ENCODE peak calls at places on chromosomes 6 and 20, in six cellular contexts. One of them, this sample, is unnamed.

GRCh38 chr6:157715766-157716171 is 107.3 kb upstream of the SNX9 start:
- DNase-seq in SK-N-SH: no peak
- DNase-seq in GM23338: no peak
- DNase-seq in ovary: peak
- DNase-seq in right atrium auricular region: peak
- DNase-seq in AG04450: peak
- DNase-seq in this sample: peak

GRCh38 chr6:36042618-36043260 is 15.1 kb downstream of the MAPK14 start:
- DNase-seq in SK-N-SH: no peak
- DNase-seq in GM23338: no peak
- DNase-seq in ovary: no peak
- DNase-seq in right atrium auricular region: no peak
- DNase-seq in AG04450: no peak
- DNase-seq in this sample: no peak

GRCh38 chr6:140043762-140044378 is 669.4 kb upstream of the CITED2 start:
- DNase-seq in SK-N-SH: no peak
- DNase-seq in GM23338: no peak
- DNase-seq in ovary: no peak
- DNase-seq in right atrium auricular region: no peak
- DNase-seq in AG04450: no peak
- DNase-seq in this sample: peak

GRCh38 chr20:13771853-13772453 is 12.8 kb downstream of the ESF1 start:
- DNase-seq in SK-N-SH: peak
- DNase-seq in GM23338: peak
- DNase-seq in ovary: no peak
- DNase-seq in right atrium auricular region: no peak
- DNase-seq in AG04450: no peak
- DNase-seq in this sample: peak

GRCh38 chr6:13098808-13099570 is 229.3 kb downstream of the TBC1D7 start:
- DNase-seq in SK-N-SH: no peak
- DNase-seq in GM23338: no peak
- DNase-seq in ovary: no peak
- DNase-seq in right atrium auricular region: no peak
- DNase-seq in AG04450: no peak
- DNase-seq in this sample: no peak

GRCh38 chr20:56171087-56172012 is 77.2 kb upstream of the MC3R start:
- DNase-seq in SK-N-SH: peak
- DNase-seq in GM23338: no peak
- DNase-seq in ovary: peak
- DNase-seq in right atrium auricular region: no peak
- DNase-seq in AG04450: no peak
- DNase-seq in this sample: no peak

GRCh38 chr6:82910818-82911217 is 154.8 kb downstream of the UBE3D start:
- DNase-seq in SK-N-SH: no peak
- DNase-seq in GM23338: no peak
- DNase-seq in ovary: no peak
- DNase-seq in right atrium auricular region: no peak
- DNase-seq in AG04450: no peak
- DNase-seq in this sample: no peak

GRCh38 chr20:10492065-10492464 is 57.0 kb downstream of the SLX4IP start:
- DNase-seq in SK-N-SH: no peak
- DNase-seq in GM23338: no peak
- DNase-seq in ovary: no peak
- DNase-seq in right atrium auricular region: no peak
- DNase-seq in AG04450: no peak
- DNase-seq in this sample: peak

GRCh38 chr20:61373956-61374545 is 122.0 kb downstream of the CDH4 start:
- DNase-seq in SK-N-SH: no peak
- DNase-seq in GM23338: no peak
- DNase-seq in ovary: no peak
- DNase-seq in right atrium auricular region: no peak
- DNase-seq in AG04450: no peak
- DNase-seq in this sample: no peak

GRCh38 chr6:151154418-151154817 is 85.3 kb upstream of the AKAP12 start:
- DNase-seq in SK-N-SH: peak
- DNase-seq in GM23338: no peak
- DNase-seq in ovary: peak
- DNase-seq in right atrium auricular region: no peak
- DNase-seq in AG04450: no peak
- DNase-seq in this sample: peak

GRCh38 chr6:164085552-164086325 is 671.2 kb downstream of the QKI start:
- DNase-seq in SK-N-SH: no peak
- DNase-seq in GM23338: peak
- DNase-seq in ovary: no peak
- DNase-seq in right atrium auricular region: peak
- DNase-seq in AG04450: no peak
- DNase-seq in this sample: peak

GRCh38 chr6:135423649-135424128 is 73.9 kb downstream of the AHI1 start:
- DNase-seq in SK-N-SH: peak
- DNase-seq in GM23338: peak
- DNase-seq in ovary: no peak
- DNase-seq in right atrium auricular region: no peak
- DNase-seq in AG04450: peak
- DNase-seq in this sample: peak

GRCh38 chr6:1764584-1764983 is 154.9 kb downstream of the FOXC1 start:
- DNase-seq in SK-N-SH: no peak
- DNase-seq in GM23338: no peak
- DNase-seq in ovary: no peak
- DNase-seq in right atrium auricular region: no peak
- DNase-seq in AG04450: no peak
- DNase-seq in this sample: no peak

GRCh38 chr6:107871981-107872380 is 47.9 kb upstream of the SCML4 start:
- DNase-seq in SK-N-SH: no peak
- DNase-seq in GM23338: no peak
- DNase-seq in ovary: no peak
- DNase-seq in right atrium auricular region: no peak
- DNase-seq in AG04450: no peak
- DNase-seq in this sample: no peak

GRCh38 chr6:10409766-10410209 is 5.1 kb downstream of the TFAP2A start:
- DNase-seq in SK-N-SH: no peak
- DNase-seq in GM23338: peak
- DNase-seq in ovary: no peak
- DNase-seq in right atrium auricular region: no peak
- DNase-seq in AG04450: no peak
- DNase-seq in this sample: no peak

GRCh38 chr6:10411131-10411914 is 3.6 kb downstream of the TFAP2A start:
- DNase-seq in SK-N-SH: no peak
- DNase-seq in GM23338: peak
- DNase-seq in ovary: no peak
- DNase-seq in right atrium auricular region: no peak
- DNase-seq in AG04450: no peak
- DNase-seq in this sample: no peak

GRCh38 chr6:10411915-10412164 is 3.0 kb downstream of the TFAP2A start:
- DNase-seq in SK-N-SH: no peak
- DNase-seq in GM23338: no peak
- DNase-seq in ovary: no peak
- DNase-seq in right atrium auricular region: no peak
- DNase-seq in AG04450: no peak
- DNase-seq in this sample: no peak

GRCh38 chr6:10409160-10409765 is 5.6 kb downstream of the TFAP2A start:
- DNase-seq in SK-N-SH: no peak
- DNase-seq in GM23338: no peak
- DNase-seq in ovary: no peak
- DNase-seq in right atrium auricular region: no peak
- DNase-seq in AG04450: no peak
- DNase-seq in this sample: no peak

DNA sequence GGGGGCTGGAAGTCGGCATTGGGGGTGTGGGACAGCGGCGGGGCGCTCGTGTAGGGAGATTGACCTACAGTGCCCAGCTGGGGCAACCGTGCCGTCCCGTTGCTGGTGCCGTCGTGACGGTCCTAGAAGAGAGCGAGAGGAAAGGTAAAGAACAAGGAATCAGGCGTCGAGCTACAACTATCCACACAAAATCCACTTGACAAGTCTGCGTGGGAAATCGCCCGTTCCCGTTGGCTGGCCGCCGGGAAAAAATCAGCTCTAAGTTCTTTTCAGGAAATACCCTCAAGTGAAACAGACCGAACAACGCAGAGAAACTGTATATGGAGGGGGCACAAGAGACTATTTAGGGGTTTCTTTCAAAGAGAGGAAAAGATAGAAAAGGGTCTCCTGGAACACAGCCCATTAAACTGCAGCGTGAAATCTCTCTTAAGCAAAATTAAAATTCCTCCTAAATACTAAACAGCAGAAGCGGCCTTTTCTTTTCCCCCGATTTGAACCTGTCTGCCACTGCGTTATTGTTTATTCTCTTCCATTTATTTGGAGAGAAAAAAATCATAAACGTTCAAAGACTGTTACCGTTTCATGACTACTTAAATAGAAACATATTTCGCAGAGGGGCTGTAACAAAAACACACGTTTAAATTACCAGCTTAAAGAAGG is 4.5 kb downstream of the TFAP2A start:
- DNase-seq in SK-N-SH: no peak
- DNase-seq in GM23338: peak
- DNase-seq in ovary: no peak
- DNase-seq in right atrium auricular region: no peak
- DNase-seq in AG04450: no peak
- DNase-seq in this sample: no peak
- TF ChIP-seq CTCF in SK-N-SH: no peak
- TF ChIP-seq CTCF in GM23338: no peak
- TF ChIP-seq CTCF in ovary: no peak
- TF ChIP-seq CTCF in right atrium auricular region: no peak
- TF ChIP-seq CTCF in AG04450: no peak
- TF ChIP-seq CTCF in this sample: no peak

DNA sequence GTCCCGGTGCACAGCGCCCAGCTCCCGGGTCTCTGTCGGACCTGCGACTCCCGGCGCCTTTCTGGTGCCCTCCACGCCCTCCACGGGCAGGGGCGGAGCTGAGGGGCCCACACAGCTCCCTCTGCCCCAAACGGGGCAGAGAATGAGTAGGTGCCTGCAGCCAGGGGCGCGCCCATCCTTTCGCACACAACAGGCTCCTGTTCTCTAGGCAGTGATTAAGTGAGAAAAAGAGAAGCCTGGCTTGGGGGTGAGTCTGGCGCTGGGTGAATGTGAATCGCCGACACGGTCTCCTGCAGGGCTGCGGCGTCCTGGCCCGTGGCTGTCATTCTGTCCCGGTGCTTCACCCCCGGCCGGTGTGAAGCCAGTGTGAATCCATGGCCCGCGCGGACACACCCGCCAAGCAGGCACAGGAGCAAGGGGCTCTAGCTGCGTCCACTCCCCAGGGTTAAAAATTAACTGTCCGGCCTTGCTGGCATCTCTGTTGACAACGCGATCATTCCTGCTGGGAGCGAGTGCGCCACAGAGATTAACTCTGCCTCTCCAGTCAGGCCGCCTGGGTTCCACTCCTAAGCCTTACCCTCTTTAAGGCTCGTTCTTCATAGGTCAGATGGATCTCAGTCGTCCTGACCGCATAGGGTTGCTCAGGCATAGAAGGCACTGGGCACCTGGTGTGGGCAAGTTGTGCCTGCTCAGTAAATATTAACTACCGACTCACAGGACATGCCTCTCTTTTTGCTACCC is 88.8 kb downstream of the PCSK2 start:
- DNase-seq in SK-N-SH: no peak
- DNase-seq in GM23338: peak
- DNase-seq in ovary: no peak
- DNase-seq in right atrium auricular region: no peak
- DNase-seq in AG04450: no peak
- DNase-seq in this sample: no peak
- H3K4me3 ChIP-seq in SK-N-SH: no peak
- H3K4me3 ChIP-seq in GM23338: no peak
- H3K4me3 ChIP-seq in ovary: no peak
- H3K4me3 ChIP-seq in right atrium auricular region: no peak
- H3K4me3 ChIP-seq in AG04450: no peak
- H3K4me3 ChIP-seq in this sample: no peak

DNA sequence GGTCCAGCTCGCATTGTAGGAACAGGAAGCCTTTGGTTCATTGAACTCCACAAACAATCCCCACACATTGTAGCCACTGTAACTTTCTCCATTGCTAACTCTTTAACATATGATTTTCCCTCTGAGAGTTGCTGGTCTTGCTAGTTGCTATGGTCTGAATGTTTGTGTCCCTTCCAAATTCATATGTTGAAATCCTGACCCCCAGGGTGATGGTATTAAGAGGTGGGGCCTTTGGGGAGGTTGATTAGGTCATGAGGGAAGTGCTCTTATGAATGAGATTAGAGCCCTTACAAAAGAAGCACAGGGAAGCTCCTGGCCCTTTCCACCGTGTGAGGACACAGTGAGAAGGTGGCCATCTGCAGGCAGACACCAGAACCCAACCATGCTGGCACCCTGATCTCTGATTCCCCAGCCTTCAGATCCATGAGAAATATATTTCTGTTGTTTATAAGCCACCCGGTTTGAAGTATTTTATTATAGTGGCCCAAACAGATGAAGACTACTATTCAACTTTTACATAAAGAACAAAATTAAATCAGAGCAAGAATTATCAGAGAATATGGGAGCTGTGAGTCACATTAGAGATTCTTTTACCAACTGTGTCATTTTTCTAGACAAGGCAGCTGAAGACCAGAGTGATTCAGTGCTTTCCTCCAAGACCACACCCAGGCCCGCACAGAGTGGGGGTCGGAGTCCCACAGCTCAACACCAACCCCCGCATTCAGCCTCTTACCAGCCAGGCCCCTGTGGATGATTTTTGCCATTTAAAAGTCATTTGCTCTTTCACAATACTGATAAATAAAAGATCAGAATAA is 143.0 kb downstream of the SAMD5 start:
- DNase-seq in SK-N-SH: no peak
- DNase-seq in GM23338: peak
- DNase-seq in ovary: no peak
- DNase-seq in right atrium auricular region: peak
- DNase-seq in AG04450: no peak
- DNase-seq in this sample: no peak
- TF ChIP-seq CTCF in SK-N-SH: no peak
- TF ChIP-seq CTCF in GM23338: peak
- TF ChIP-seq CTCF in ovary: no peak
- TF ChIP-seq CTCF in right atrium auricular region: peak
- TF ChIP-seq CTCF in AG04450: peak
- TF ChIP-seq CTCF in this sample: peak

GRCh38 chr6:42820509-42821340 is 38.9 kb downstream of the BICRAL start:
- DNase-seq in SK-N-SH: peak
- DNase-seq in GM23338: peak
- DNase-seq in ovary: no peak
- DNase-seq in right atrium auricular region: peak
- DNase-seq in AG04450: no peak
- DNase-seq in this sample: no peak
- H3K4me3 ChIP-seq in SK-N-SH: no peak
- H3K4me3 ChIP-seq in GM23338: no peak
- H3K4me3 ChIP-seq in ovary: no peak
- H3K4me3 ChIP-seq in right atrium auricular region: peak
- H3K4me3 ChIP-seq in AG04450: no peak
- H3K4me3 ChIP-seq in this sample: no peak

GRCh38 chr20:46648903-46649649 is 2.2 kb downstream of the SLC13A3 start:
- DNase-seq in SK-N-SH: no peak
- DNase-seq in GM23338: peak
- DNase-seq in ovary: no peak
- DNase-seq in right atrium auricular region: no peak
- DNase-seq in AG04450: no peak
- DNase-seq in this sample: no peak
- TF ChIP-seq CTCF in SK-N-SH: no peak
- TF ChIP-seq CTCF in GM23338: no peak
- TF ChIP-seq CTCF in ovary: no peak
- TF ChIP-seq CTCF in right atrium auricular region: no peak
- TF ChIP-seq CTCF in AG04450: no peak
- TF ChIP-seq CTCF in this sample: no peak

DNA sequence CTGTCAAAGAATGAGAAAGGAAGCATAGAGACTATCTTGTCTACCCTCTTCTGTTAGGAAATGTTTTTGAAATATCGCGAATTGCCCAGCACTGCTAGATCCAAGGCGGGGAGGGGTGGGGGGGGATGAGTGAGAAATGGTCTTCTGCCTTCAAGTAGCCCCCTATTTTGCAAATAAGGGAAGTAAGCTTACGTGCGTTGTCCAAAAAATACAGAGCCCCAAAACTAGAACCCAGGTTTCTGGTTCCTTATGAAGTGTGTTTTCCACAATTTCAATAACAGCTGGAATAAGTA is 923 bp upstream of the ILRUN start:
- DNase-seq in SK-N-SH: peak
- DNase-seq in GM23338: no peak
- DNase-seq in ovary: no peak
- DNase-seq in right atrium auricular region: no peak
- DNase-seq in AG04450: no peak
- DNase-seq in this sample: no peak
- H3K4me3 ChIP-seq in SK-N-SH: peak
- H3K4me3 ChIP-seq in GM23338: peak
- H3K4me3 ChIP-seq in ovary: peak
- H3K4me3 ChIP-seq in right atrium auricular region: peak
- H3K4me3 ChIP-seq in AG04450: peak
- H3K4me3 ChIP-seq in this sample: peak

This sample was measured in astrocyte of the spinal cord.